ENCODE peak calls at places on chromosomes 11 and 22, in ten cellular contexts. G is MV-4-11; S is GM10248; H is stimulated activated CD4-positive, alpha-beta T cell treated with anti-CD3 and anti-CD28 coated beads, TNF-alpha, amount 100 ng/mL, for 1 hour; W is central memory CD8-positive, alpha-beta T cell; D is non-pigmented ciliary epithelial cell; T is A172; J is HL-60; E is progenitor cell of endocrine pancreas; Z is T-cell. K is an unnamed sample.

GRCh38 chr11:44622721-44623258 is 57.3 kb downstream of the CD82 start:
- DNase-seq in J (no peak), G (no peak), H (no peak), S (peak; percentile 8), W (peak; percentile 5), Z (no peak), E (peak; percentile 5), T (no peak), D (no peak), K (no peak)

GRCh38 chr11:102603091-102603490 is 22.0 kb downstream of the MMP20 start:
- DNase-seq in H (no peak), E (no peak), J (no peak), Z (no peak), T (peak; percentile 77), D (peak; percentile 51), S (no peak), W (no peak), G (no peak), K (no peak)

GRCh38 chr11:58030653-58031052 is at the start of gene OR6Q1:
- DNase-seq in T (no peak), S (no peak), G (no peak), W (no peak), E (no peak), J (no peak), Z (no peak), D (no peak), H (no peak), K (no peak)

GRCh38 chr11:82733444-82734119 is at the start of gene FAM181B:
- DNase-seq in S (peak; percentile 23), T (no peak), G (no peak), W (no peak), H (no peak), Z (peak; percentile 10), D (no peak), E (peak; percentile 82), J (peak; percentile 6), K (no peak)

GRCh38 chr22:22667966-22668880 is 23.8 kb downstream of the GGTLC2 start:
- DNase-seq in Z (no peak), T (no peak), E (no peak), H (no peak), D (no peak), G (no peak), W (no peak), J (no peak), S (no peak), K (no peak)

GRCh38 chr11:46674463-46675287 is 25.7 kb downstream of the ARHGAP1 start:
- DNase-seq in T (no peak), W (no peak), D (no peak), J (peak; percentile 88), H (no peak), Z (peak; percentile 28), S (no peak), G (peak; percentile 91), E (no peak), K (peak; percentile 85)

GRCh38 chr11:112292785-112293407 is 32.2 kb upstream of the PLET1 start:
- DNase-seq in D (peak; percentile 67), J (peak; percentile 68), S (no peak), T (peak; percentile 82), Z (no peak), H (no peak), W (no peak), G (peak; percentile 58), E (no peak), K (peak; percentile 67)

GRCh38 chr22:26658671-26659478 is 1.5 kb downstream of the MIAT start:
- DNase-seq in E (no peak), T (peak; percentile 93), G (peak; percentile 73), D (peak; percentile 85), H (peak; percentile 46), Z (peak; percentile 58), W (peak; percentile 52), S (peak; percentile 77), J (peak; percentile 83), K (peak; percentile 33)

GRCh38 chr11:68259122-68259959 is 12.4 kb downstream of the C11orf24 start:
- DNase-seq in T (no peak), D (no peak), Z (no peak), W (no peak), J (no peak), S (no peak), H (no peak), E (no peak), G (no peak), K (no peak)

GRCh38 chr11:34366522-34366921 is 8.7 kb upstream of the ABTB2 start:
- DNase-seq in S (peak; percentile 44), Z (no peak), E (no peak), J (peak; percentile 47), G (no peak), H (no peak), T (peak; percentile 46), D (no peak), W (no peak), K (no peak)

GRCh38 chr11:33716236-33716635 is 15.6 kb upstream of the C11orf91 start:
- DNase-seq in J (peak; percentile 33), H (no peak), S (no peak), D (no peak), Z (no peak), E (no peak), T (no peak), W (no peak), G (peak; percentile 14), K (peak; percentile 11)

GRCh38 chr11:119787074-119787461 is 58.1 kb upstream of the NECTIN1 start:
- DNase-seq in W (no peak), D (no peak), T (no peak), J (no peak), H (no peak), G (no peak), Z (no peak), S (no peak), E (no peak), K (no peak)

GRCh38 chr11:64232182-64233018 is 2.0 kb upstream of the VEGFB start:
- DNase-seq in S (no peak), E (no peak), T (no peak), G (no peak), Z (no peak), J (no peak), H (no peak), D (no peak), W (no peak), K (no peak)

GRCh38 chr11:106644824-106645223 is 373.5 kb downstream of the GUCY1A2 start:
- DNase-seq in Z (no peak), E (no peak), G (no peak), W (no peak), D (peak; percentile 40), J (no peak), S (no peak), T (peak; percentile 41), H (no peak), K (no peak)

K was measured in AML-193.